ENCODE peak calls at places on chromosomes 1 and 21, in six cellular contexts. R, H, N, U, P and V are unnamed samples.

GRCh38 chr21:46661211-46661625 is 25.7 kb downstream of the PRMT2 start:
- DNase-seq in H (peak), N (peak), U (peak), R (peak), P (peak), V (peak)

GRCh38 chr1:171743014-171743870 is 1.4 kb upstream of the VAMP4 start:
- DNase-seq in R (peak), P (no peak), U (no peak), H (peak), N (no peak), V (peak)

GRCh38 chr1:110746644-110747259 is 72.0 kb upstream of the KCNA3 start:
- DNase-seq in R (peak), P (peak), N (peak), U (no peak), H (peak), V (peak)

GRCh38 chr1:244450597-244451538 is 841 bp downstream of the ADSS2 start:
- DNase-seq in P (peak), R (peak), H (peak), U (peak), N (peak), V (peak)

GRCh38 chr1:47930215-47930885 is 66.8 kb downstream of the TRABD2B start:
- DNase-seq in N (no peak), R (no peak), P (no peak), U (no peak), H (no peak), V (no peak)

GRCh38 chr1:119966020-119966419 is 69.7 kb upstream of the ADAM30 start:
- DNase-seq in H (no peak), R (peak), N (no peak), U (no peak), P (no peak), V (no peak)

GRCh38 chr1:12588695-12589094 is 29.3 kb downstream of the DHRS3 start:
- DNase-seq in N (no peak), U (no peak), H (no peak), P (no peak), R (no peak), V (no peak)

GRCh38 chr1:181416268-181416855 is 67.0 kb upstream of the CACNA1E start:
- DNase-seq in H (no peak), N (no peak), R (no peak), U (no peak), P (no peak), V (no peak)

GRCh38 chr1:199685369-199685768 is 342.1 kb upstream of the NR5A2 start:
- DNase-seq in R (peak), U (no peak), H (peak), N (no peak), P (no peak), V (peak)

GRCh38 chr1:212609701-212610574 is 1.4 kb downstream of the ATF3 start:
- DNase-seq in R (no peak), H (no peak), U (no peak), P (no peak), N (peak), V (no peak)

GRCh38 chr1:218467101-218467728 is 122.1 kb downstream of the TGFB2 start:
- DNase-seq in H (peak), N (no peak), R (peak), U (no peak), P (no peak), V (peak)

GRCh38 chr1:200247513-200247912 is 162.3 kb downstream of the ZNF281 start:
- DNase-seq in N (no peak), U (no peak), P (no peak), H (no peak), R (no peak), V (no peak)

GRCh38 chr1:49397086-49397485 is 620.4 kb upstream of the BEND5 start:
- DNase-seq in H (no peak), R (no peak), U (no peak), P (no peak), N (no peak), V (no peak)

GRCh38 chr1:3306583-3307285 is 147.7 kb upstream of the ARHGEF16 start:
- DNase-seq in U (no peak), H (peak), N (no peak), R (peak), P (no peak), V (peak)

GRCh38 chr1:1115136-1115829 is 606 bp downstream of the C1orf159 start:
- DNase-seq in P (peak), N (no peak), R (no peak), U (peak), H (no peak), V (no peak)

GRCh38 chr21:36551731-36552457 is 72.0 kb upstream of the CLDN14 start:
- DNase-seq in P (no peak), N (no peak), R (peak), H (peak), U (no peak), V (peak)

GRCh38 chr21:41879190-41879998 is at the start of gene PRDM15:
- DNase-seq in R (peak), N (peak), U (peak), H (peak), P (peak), V (peak)

GRCh38 chr1:196651079-196651478 is 764 bp upstream of the CFH start:
- DNase-seq in R (no peak), N (no peak), U (no peak), P (no peak), H (no peak), V (no peak)

GRCh38 chr1:170221031-170221430 is 75.3 kb downstream of the NTMT2 start:
- DNase-seq in P (no peak), H (no peak), N (peak), R (peak), U (no peak), V (peak)

GRCh38 chr1:110059133-110059863 is 11.2 kb downstream of the ALX3 start:
- DNase-seq in H (no peak), U (no peak), N (no peak), R (no peak), P (no peak), V (peak)

GRCh38 chr1:55204997-55205396 is 10.2 kb downstream of the USP24 start:
- DNase-seq in H (no peak), P (no peak), U (no peak), R (peak), N (no peak), V (peak)

GRCh38 chr1:114666954-114667353 is 2.9 kb downstream of the DENND2C start:
- DNase-seq in H (no peak), R (no peak), U (no peak), P (no peak), N (no peak), V (no peak)

GRCh38 chr21:41374867-41375533 is 13.2 kb downstream of the MX2 start:
- DNase-seq in H (no peak), R (no peak), P (no peak), U (no peak), N (no peak), V (no peak)

GRCh38 chr1:154608522-154609294 is 722 bp upstream of the ADAR start:
- DNase-seq in U (no peak), P (peak), R (peak), H (peak), N (peak), V (peak)

GRCh38 chr1:228238461-228238860 is 30.6 kb downstream of the OBSCN start:
- DNase-seq in U (no peak), P (no peak), H (no peak), N (no peak), R (no peak), V (no peak)

GRCh38 chr21:38911523-38912354 is 106.0 kb downstream of the ETS2 start:
- DNase-seq in N (peak), P (no peak), H (no peak), U (no peak), R (peak), V (no peak)

GRCh38 chr21:45995686-45996179 is 14.2 kb downstream of the COL6A1 start:
- DNase-seq in P (no peak), U (peak), R (peak), N (no peak), H (no peak), V (no peak)

GRCh38 chr1:202165267-202165941 is 5.0 kb upstream of the PTPN7 start:
- DNase-seq in P (no peak), N (no peak), R (no peak), H (no peak), U (peak), V (no peak)

GRCh38 chr1:181104042-181104789 is 15.7 kb downstream of the IER5 start:
- DNase-seq in R (no peak), U (no peak), N (no peak), P (no peak), H (no peak), V (no peak)

GRCh38 chr1:185096531-185096930 is 51.2 kb downstream of the RNF2 start:
- DNase-seq in H (peak), U (no peak), P (no peak), R (peak), N (no peak), V (no peak)

GRCh38 chr1:46302091-46303037 is 1.1 kb downstream of the LRRC41 start:
- DNase-seq in P (peak), R (no peak), N (peak), H (peak), U (peak), V (peak)

GRCh38 chr1:199512037-199512710 is 515.3 kb upstream of the NR5A2 start:
- DNase-seq in R (no peak), P (no peak), H (no peak), N (no peak), U (no peak), V (no peak)

GRCh38 chr21:28688381-28688780 is 304.3 kb downstream of the LTN1 start:
- DNase-seq in N (no peak), P (no peak), H (peak), U (no peak), R (no peak), V (no peak)

GRCh38 chr1:51621161-51621560 is 4.3 kb downstream of the OSBPL9 start:
- DNase-seq in N (no peak), H (no peak), U (no peak), R (no peak), P (no peak), V (no peak)

GRCh38 chr1:7572654-7573152 is 198.4 kb upstream of the VAMP3 start:
- DNase-seq in H (no peak), P (no peak), U (no peak), R (no peak), N (peak), V (no peak)

GRCh38 chr21:44304041-44304738 is 4.3 kb downstream of the PFKL start:
- DNase-seq in N (no peak), U (no peak), P (no peak), R (no peak), H (no peak), V (no peak)

GRCh38 chr21:44306926-44307687 is 7.3 kb downstream of the PFKL start:
- DNase-seq in R (no peak), P (no peak), H (no peak), U (no peak), N (no peak), V (no peak)

GRCh38 chr21:44305691-44306090 is 5.8 kb downstream of the PFKL start:
- DNase-seq in H (no peak), N (no peak), P (no peak), U (no peak), R (no peak), V (no peak)

GRCh38 chr21:44303490-44303981 is 3.7 kb downstream of the PFKL start:
- DNase-seq in U (no peak), N (peak), H (no peak), P (no peak), R (no peak), V (no peak)

GRCh38 chr21:44304846-44305245 is 5.0 kb downstream of the PFKL start:
- DNase-seq in P (no peak), H (peak), R (peak), U (no peak), N (peak), V (peak)
- TF ChIP-seq CTCF in P (peak), H (peak), R (peak), U (peak), N (peak), V (peak)

DNA sequence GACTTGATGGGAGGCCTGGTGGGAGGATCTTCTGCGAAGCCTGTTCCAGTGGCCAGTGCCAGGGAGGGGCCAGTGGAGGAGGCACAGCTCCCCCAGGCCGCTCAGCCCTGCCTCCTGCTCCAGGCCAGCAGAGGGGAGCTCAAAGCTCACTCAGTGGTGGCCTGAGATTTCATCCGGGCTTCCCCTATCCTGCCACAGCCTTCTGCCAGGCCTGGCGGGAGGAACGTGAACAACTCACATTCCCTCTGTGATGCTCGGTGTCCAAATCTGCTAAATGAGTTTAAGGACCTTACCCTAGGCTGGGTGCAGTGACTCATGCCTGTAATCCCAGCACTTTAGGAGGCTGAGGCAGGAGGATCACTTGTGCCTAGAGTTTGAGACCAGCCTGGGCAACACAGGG is 3.3 kb downstream of the CLCNKB start:
- DNase-seq in N (no peak), P (no peak), U (no peak), H (peak), R (no peak), V (no peak)
- H3K4me3 ChIP-seq in N (no peak), P (no peak), U (no peak), H (no peak), R (no peak), V (no peak)

DNA sequence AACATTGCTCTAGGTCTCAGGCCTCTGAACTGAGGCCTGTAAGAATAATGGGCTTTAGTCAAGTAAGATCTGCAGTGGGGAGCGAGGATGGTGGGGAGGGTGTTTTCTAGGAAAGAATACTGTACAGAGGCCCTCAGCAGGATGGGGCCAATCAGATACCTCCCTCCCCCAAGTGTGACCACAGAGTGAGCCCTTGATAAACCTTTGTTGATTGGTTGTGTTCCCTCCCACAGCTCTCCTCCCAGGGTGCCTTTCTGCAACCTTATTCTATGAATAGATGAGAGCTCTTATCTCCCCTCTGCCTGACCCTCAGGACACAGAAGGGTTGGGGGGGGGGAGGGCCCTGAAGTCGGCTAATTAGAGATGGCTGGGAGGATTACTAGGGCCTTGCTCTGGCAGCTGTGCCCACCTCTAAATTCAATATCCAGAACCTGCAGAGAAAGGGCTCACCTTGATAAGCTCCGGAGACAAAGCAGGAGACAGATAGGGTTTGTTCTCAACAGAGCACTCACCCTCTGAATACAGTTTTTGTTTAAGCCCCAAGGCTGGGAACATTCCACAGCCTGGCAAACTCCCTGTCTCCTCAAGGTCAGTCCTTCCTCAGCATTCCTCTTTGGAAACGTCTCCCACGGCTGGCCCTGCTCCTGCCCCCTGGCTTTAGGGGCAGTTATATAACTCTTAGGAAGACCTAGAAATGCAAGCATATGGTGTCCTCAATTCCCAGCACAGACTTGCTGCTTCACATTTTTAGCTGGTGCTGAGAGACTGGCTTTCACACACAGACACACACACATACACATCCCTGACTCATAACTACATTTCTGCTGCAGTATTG is 42.9 kb downstream of the ATP1A1 start:
- DNase-seq in N (peak), P (peak), U (no peak), H (no peak), R (peak), V (no peak)
- TF ChIP-seq CTCF in N (peak), P (peak), U (no peak), H (peak), R (no peak), V (no peak)

DNA sequence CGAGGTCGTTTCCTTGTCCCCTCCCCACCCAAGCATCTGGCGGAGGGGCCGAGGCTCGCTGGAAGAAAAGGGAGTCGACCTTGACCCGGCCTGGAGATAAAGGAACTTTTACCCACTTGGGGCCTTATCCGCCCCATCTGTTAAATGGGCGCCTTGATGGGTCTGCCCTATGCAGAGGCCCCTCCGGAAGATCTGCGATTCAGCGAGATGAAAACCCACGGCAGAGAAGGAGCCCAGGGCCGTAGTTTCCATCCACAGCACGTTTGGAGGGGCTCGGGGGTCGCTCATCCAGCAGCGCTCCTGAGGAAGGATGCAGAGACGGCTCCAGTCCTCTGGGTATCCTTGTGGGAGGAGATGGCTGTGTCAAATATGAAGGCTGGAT is 518 bp downstream of the NCMAP start:
- DNase-seq in R (no peak), H (no peak), N (no peak), P (no peak), U (no peak), V (no peak)
- H3K4me3 ChIP-seq in R (no peak), H (no peak), N (peak), P (no peak), U (peak), V (no peak)

GRCh38 chr1:156124557-156125483 is 10.3 kb downstream of the LMNA start:
- DNase-seq in R (peak), P (no peak), H (peak), U (peak), N (no peak), V (peak)

GRCh38 chr1:156122086-156122485 is 7.6 kb downstream of the LMNA start:
- DNase-seq in N (no peak), R (no peak), U (no peak), H (no peak), P (no peak), V (no peak)

GRCh38 chr1:156122519-156123355 is 8.2 kb downstream of the LMNA start:
- DNase-seq in H (peak), U (peak), N (peak), P (peak), R (peak), V (peak)

GRCh38 chr1:156121441-156121840 is 6.9 kb downstream of the LMNA start:
- DNase-seq in P (no peak), R (no peak), N (no peak), H (no peak), U (no peak), V (no peak)

GRCh38 chr1:156123356-156124196 is 9.1 kb downstream of the LMNA start:
- DNase-seq in R (peak), N (peak), U (peak), H (peak), P (peak), V (peak)
- TF ChIP-seq CTCF in R (peak), N (no peak), U (peak), H (peak), P (peak), V (peak)

DNA sequence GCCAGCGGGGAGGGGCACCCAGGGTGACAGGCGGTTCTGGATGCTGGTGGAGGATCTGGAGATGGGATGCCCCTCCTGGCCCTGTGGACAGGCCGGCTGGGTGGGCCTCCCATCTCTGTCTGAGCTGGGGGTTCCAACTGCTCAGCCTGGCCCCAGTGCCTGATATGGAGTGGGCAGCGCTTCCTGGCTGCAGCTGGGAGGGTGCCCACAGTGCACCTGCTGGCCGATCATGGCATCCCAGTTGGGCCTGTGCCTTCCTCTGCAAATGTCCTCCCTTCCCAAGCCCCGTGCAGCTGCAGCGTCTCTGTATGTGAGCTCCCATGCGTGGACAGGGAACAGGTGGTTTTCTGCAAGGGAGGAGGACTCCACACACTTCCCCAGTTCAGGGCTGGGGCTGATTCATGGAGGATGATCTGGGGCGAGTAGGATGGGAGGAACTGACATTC is 2.1 kb downstream of the PFKL start:
- DNase-seq in H (no peak), P (no peak), N (peak), U (no peak), R (no peak), V (no peak)
- H3K4me3 ChIP-seq in H (peak), P (no peak), N (no peak), U (no peak), R (no peak), V (no peak)